ENCODE peak calls at places on chromosomes 7 and 10, in eight cellular contexts. H is stimulated activated CD4-positive, alpha-beta T cell treated with anti-CD3 and anti-CD28 coated beads, TNF-alpha, amount 100 ng/mL, for 4 hours; E is ELR; M is psoas muscle; U is NCI-H2029; K is HS-27A; C is EL; Q is fibroblast of villous mesenchyme. W is an unnamed sample.

GRCh38 chr10:43287056-43288007 is 20.5 kb upstream of the RASGEF1A start:
- DNase-seq in H (no peak), E (peak), M (no peak), U (peak), K (no peak), C (no peak), Q (peak), W (no peak)

GRCh38 chr10:95519132-95519487 is 42.1 kb downstream of the SORBS1 start:
- DNase-seq in H (no peak), E (no peak), M (no peak), U (no peak), K (no peak), C (no peak), Q (no peak), W (no peak)

GRCh38 chr7:47458057-47458456 is 123.9 kb downstream of the TNS3 start:
- DNase-seq in H (no peak), E (peak), M (peak), U (no peak), K (peak), C (peak), Q (peak), W (peak)

GRCh38 chr10:101466016-101466912 is 112.3 kb downstream of the BTRC start:
- DNase-seq in H (no peak), E (no peak), M (no peak), U (no peak), K (no peak), C (no peak), Q (no peak), W (no peak)

GRCh38 chr10:30435068-30435422 is 1.1 kb downstream of the MAP3K8 start:
- DNase-seq in H (no peak), E (no peak), M (no peak), U (no peak), K (no peak), C (peak), Q (peak), W (no peak)

GRCh38 chr7:92034116-92034515 is 93.5 kb downstream of the AKAP9 start:
- DNase-seq in H (no peak), E (no peak), M (no peak), U (no peak), K (no peak), C (no peak), Q (peak), W (no peak)

GRCh38 chr10:113987805-113988204 is 55.9 kb upstream of the ADRB1 start:
- DNase-seq in H (no peak), E (peak), M (no peak), U (no peak), K (no peak), C (peak), Q (peak), W (no peak)

GRCh38 chr7:158369290-158369689 is 218.3 kb downstream of the PTPRN2 start:
- DNase-seq in H (no peak), E (no peak), M (no peak), U (no peak), K (no peak), C (no peak), Q (no peak), W (no peak)

GRCh38 chr10:104648421-104648820 is 7.3 kb downstream of the SORCS3 start:
- DNase-seq in H (no peak), E (no peak), M (no peak), U (no peak), K (no peak), C (no peak), Q (no peak), W (no peak)

GRCh38 chr10:13612654-13613373 is 26.0 kb downstream of the PRPF18 start:
- DNase-seq in H (no peak), E (peak), M (no peak), U (no peak), K (no peak), C (no peak), Q (no peak), W (no peak)

GRCh38 chr7:146486519-146486918 is 369.9 kb downstream of the CNTNAP2 start:
- DNase-seq in H (no peak), E (no peak), M (no peak), U (no peak), K (no peak), C (no peak), Q (no peak), W (no peak)

GRCh38 chr10:108249940-108250339 is 1085.4 kb upstream of the SORCS1 start:
- DNase-seq in H (no peak), E (no peak), M (no peak), U (no peak), K (no peak), C (no peak), Q (no peak), W (no peak)

GRCh38 chr7:97499204-97499603 is 232.7 kb upstream of the TAC1 start:
- DNase-seq in H (no peak), E (peak), M (no peak), U (no peak), K (no peak), C (peak), Q (peak), W (no peak)

GRCh38 chr10:75165684-75166622 is 44.6 kb upstream of the VDAC2 start:
- DNase-seq in H (no peak), E (peak), M (no peak), U (no peak), K (no peak), C (peak), Q (peak), W (no peak)

GRCh38 chr10:22252801-22253577 is 35.2 kb upstream of the EBLN1 start:
- DNase-seq in H (no peak), E (peak), M (peak), U (no peak), K (no peak), C (peak), Q (peak), W (peak)

GRCh38 chr10:86377797-86378146 is 11.2 kb upstream of the GRID1 start:
- DNase-seq in H (no peak), E (no peak), M (no peak), U (no peak), K (no peak), C (no peak), Q (no peak), W (peak)

GRCh38 chr7:100367251-100367620 is 6.1 kb upstream of the PILRA start:
- DNase-seq in H (no peak), E (no peak), M (peak), U (no peak), K (no peak), C (no peak), Q (no peak), W (no peak)

GRCh38 chr10:52423369-52423768 is 109.3 kb downstream of the DKK1 start:
- DNase-seq in H (no peak), E (peak), M (no peak), U (no peak), K (no peak), C (no peak), Q (no peak), W (no peak)

GRCh38 chr10:101056365-101057151 is 5.2 kb upstream of the KAZALD1 start:
- DNase-seq in H (no peak), E (no peak), M (no peak), U (no peak), K (no peak), C (no peak), Q (no peak), W (no peak)

GRCh38 chr7:81626008-81626407 is 143.8 kb downstream of the HGF start:
- DNase-seq in H (no peak), E (no peak), M (no peak), U (no peak), K (no peak), C (no peak), Q (peak), W (no peak)

GRCh38 chr10:46297406-46298204 is 10.8 kb downstream of the ANTXRL start:
- DNase-seq in H (no peak), E (no peak), M (no peak), U (no peak), K (no peak), C (no peak), Q (no peak), W (no peak)

W was measured in ovary.